ENCODE peak calls at places on chromosomes 5 and 9, in four cellular contexts. K is breast epithelium, D is A549, Y is ovary. B is an unnamed sample.
A peak's percentile ranks its signal among the peaks of the same experiment; 100 is the strongest.

GRCh38 chr5:80964491-80964890 is 4.3 kb downstream of the RASGRF2 start:
- DNase-seq in K (no peak), D (no peak), Y (no peak), B (no peak)

GRCh38 chr9:91571036-91571435 is 147.4 kb upstream of the NFIL3 start:
- DNase-seq in K (no peak), D (no peak), Y (no peak), B (no peak)

GRCh38 chr5:143509758-143510221 is 106.3 kb upstream of the NR3C1 start:
- DNase-seq in K (no peak), D (no peak), Y (no peak), B (no peak)

GRCh38 chr9:113011911-113012381 is at the start of gene ZNF883:
- DNase-seq in K (peak; percentile 61), D (peak; percentile 41), Y (peak; percentile 71), B (peak; percentile 74)

GRCh38 chr9:35771079-35771441 is 17.0 kb upstream of the MSMP start:
- DNase-seq in K (no peak), D (no peak), Y (no peak), B (no peak)

GRCh38 chr5:135592312-135593045 is 13.7 kb upstream of the CXCL14 start:
- DNase-seq in K (no peak), D (no peak), Y (no peak), B (no peak)

GRCh38 chr9:3012245-3012644 is 168.3 kb upstream of the PUM3 start:
- DNase-seq in K (no peak), D (no peak), Y (no peak), B (no peak)

GRCh38 chr9:35229779-35230143 is 68.0 kb downstream of the UNC13B start:
- DNase-seq in K (no peak), D (no peak), Y (no peak), B (no peak)

GRCh38 chr5:27854243-27854852 is 816.0 kb upstream of the CDH9 start:
- DNase-seq in K (no peak), D (no peak), Y (no peak), B (no peak)

B was measured in left lung.